ENCODE peak calls at places on chromosomes 1 and 21, in six cellular contexts. One of them, this sample, is unnamed.

GRCh38 chr21:38747796-38748195 is 57.9 kb upstream of the ETS2 start:
- DNase-seq in AG09319: no peak
- DNase-seq in WERI-Rb-1: no peak
- DNase-seq in GM13976: no peak
- DNase-seq in GM23248: no peak
- DNase-seq in naive thymus-derived CD4-positive, alpha-beta T cell: no peak
- DNase-seq in this sample: no peak

GRCh38 chr1:160117709-160118183 is 2.2 kb downstream of the ATP1A2 start:
- DNase-seq in AG09319: no peak
- DNase-seq in WERI-Rb-1: peak
- DNase-seq in GM13976: no peak
- DNase-seq in GM23248: peak
- DNase-seq in naive thymus-derived CD4-positive, alpha-beta T cell: no peak
- DNase-seq in this sample: no peak

GRCh38 chr1:63317007-63317813 is 5.2 kb upstream of the FOXD3 start:
- DNase-seq in AG09319: peak
- DNase-seq in WERI-Rb-1: peak
- DNase-seq in GM13976: peak
- DNase-seq in GM23248: peak
- DNase-seq in naive thymus-derived CD4-positive, alpha-beta T cell: no peak
- DNase-seq in this sample: peak

GRCh38 chr1:7967651-7968050 is 6.1 kb downstream of the PARK7 start:
- DNase-seq in AG09319: no peak
- DNase-seq in WERI-Rb-1: no peak
- DNase-seq in GM13976: no peak
- DNase-seq in GM23248: no peak
- DNase-seq in naive thymus-derived CD4-positive, alpha-beta T cell: no peak
- DNase-seq in this sample: no peak

GRCh38 chr1:187396226-187396625 is 567.5 kb downstream of the PLA2G4A start:
- DNase-seq in AG09319: no peak
- DNase-seq in WERI-Rb-1: no peak
- DNase-seq in GM13976: no peak
- DNase-seq in GM23248: no peak
- DNase-seq in naive thymus-derived CD4-positive, alpha-beta T cell: no peak
- DNase-seq in this sample: no peak

GRCh38 chr1:163170975-163171676 is 31.6 kb downstream of the RGS5 start:
- DNase-seq in AG09319: no peak
- DNase-seq in WERI-Rb-1: peak
- DNase-seq in GM13976: no peak
- DNase-seq in GM23248: peak
- DNase-seq in naive thymus-derived CD4-positive, alpha-beta T cell: no peak
- DNase-seq in this sample: peak

GRCh38 chr1:29235955-29236742 is at the start of gene PTPRU:
- DNase-seq in AG09319: no peak
- DNase-seq in WERI-Rb-1: peak
- DNase-seq in GM13976: peak
- DNase-seq in GM23248: peak
- DNase-seq in naive thymus-derived CD4-positive, alpha-beta T cell: peak
- DNase-seq in this sample: peak

GRCh38 chr1:213438339-213438738 is 387.3 kb downstream of the RPS6KC1 start:
- DNase-seq in AG09319: no peak
- DNase-seq in WERI-Rb-1: no peak
- DNase-seq in GM13976: no peak
- DNase-seq in GM23248: no peak
- DNase-seq in naive thymus-derived CD4-positive, alpha-beta T cell: no peak
- DNase-seq in this sample: no peak

GRCh38 chr21:45979651-45980050 is 1.9 kb upstream of the COL6A1 start:
- DNase-seq in AG09319: no peak
- DNase-seq in WERI-Rb-1: peak
- DNase-seq in GM13976: no peak
- DNase-seq in GM23248: no peak
- DNase-seq in naive thymus-derived CD4-positive, alpha-beta T cell: no peak
- DNase-seq in this sample: no peak

GRCh38 chr1:148318123-148318899 is 164.8 kb downstream of the PPIAL4G start:
- DNase-seq in AG09319: no peak
- DNase-seq in WERI-Rb-1: no peak
- DNase-seq in GM13976: peak
- DNase-seq in GM23248: peak
- DNase-seq in naive thymus-derived CD4-positive, alpha-beta T cell: peak
- DNase-seq in this sample: no peak

GRCh38 chr1:94094466-94095111 is 26.4 kb downstream of the ABCA4 start:
- DNase-seq in AG09319: peak
- DNase-seq in WERI-Rb-1: no peak
- DNase-seq in GM13976: no peak
- DNase-seq in GM23248: peak
- DNase-seq in naive thymus-derived CD4-positive, alpha-beta T cell: no peak
- DNase-seq in this sample: peak

GRCh38 chr1:3779912-3780416 is 7.4 kb downstream of the SMIM1 start:
- DNase-seq in AG09319: no peak
- DNase-seq in WERI-Rb-1: no peak
- DNase-seq in GM13976: no peak
- DNase-seq in GM23248: no peak
- DNase-seq in naive thymus-derived CD4-positive, alpha-beta T cell: no peak
- DNase-seq in this sample: no peak

GRCh38 chr1:226643167-226643566 is 94.6 kb downstream of the STUM start:
- DNase-seq in AG09319: no peak
- DNase-seq in WERI-Rb-1: no peak
- DNase-seq in GM13976: peak
- DNase-seq in GM23248: peak
- DNase-seq in naive thymus-derived CD4-positive, alpha-beta T cell: no peak
- DNase-seq in this sample: no peak

GRCh38 chr1:203557390-203557789 is 63.4 kb downstream of the OPTC start:
- DNase-seq in AG09319: no peak
- DNase-seq in WERI-Rb-1: no peak
- DNase-seq in GM13976: no peak
- DNase-seq in GM23248: peak
- DNase-seq in naive thymus-derived CD4-positive, alpha-beta T cell: no peak
- DNase-seq in this sample: peak

GRCh38 chr1:174812026-174812425 is 187.7 kb upstream of the CACYBP start:
- DNase-seq in AG09319: no peak
- DNase-seq in WERI-Rb-1: peak
- DNase-seq in GM13976: no peak
- DNase-seq in GM23248: no peak
- DNase-seq in naive thymus-derived CD4-positive, alpha-beta T cell: no peak
- DNase-seq in this sample: no peak

GRCh38 chr21:15293251-15293650 is 228.5 kb upstream of the NRIP1 start:
- DNase-seq in AG09319: peak
- DNase-seq in WERI-Rb-1: no peak
- DNase-seq in GM13976: no peak
- DNase-seq in GM23248: peak
- DNase-seq in naive thymus-derived CD4-positive, alpha-beta T cell: no peak
- DNase-seq in this sample: peak